ENCODE peak calls at places on chromosomes 13 and 19, in four cellular contexts. Q is ascending aorta, W is left lung, S is A549. E is an unnamed sample.

GRCh38 chr13:47945738-47946137 is 55.3 kb downstream of the SUCLA2 start:
- DNase-seq in W (no peak), S (no peak), Q (no peak), E (no peak)

GRCh38 chr19:7242601-7243258 is 51.5 kb downstream of the INSR start:
- DNase-seq in Q (peak; percentile 79), W (no peak), S (no peak), E (no peak)

GRCh38 chr13:45479661-45480060 is 14.9 kb downstream of the COG3 start:
- DNase-seq in Q (no peak), S (no peak), W (no peak), E (no peak)

GRCh38 chr13:40031031-40031430 is 375.6 kb downstream of the COG6 start:
- DNase-seq in W (no peak), Q (no peak), S (no peak), E (no peak)

GRCh38 chr19:58545286-58546068 is 1.6 kb downstream of the TRIM28 start:
- DNase-seq in S (no peak), W (no peak), Q (no peak), E (no peak)

GRCh38 chr19:2049741-2050348 is 1.2 kb downstream of the MKNK2 start:
- DNase-seq in W (peak; percentile 92), S (no peak), Q (peak; percentile 92), E (peak; percentile 54)

GRCh38 chr19:3708207-3708931 is at the start of gene TJP3:
- DNase-seq in W (peak; percentile 79), Q (no peak), S (no peak), E (no peak)

GRCh38 chr13:91216928-91217700 is 130.4 kb upstream of the MIR17HG start:
- DNase-seq in S (no peak), Q (no peak), W (no peak), E (no peak)

GRCh38 chr19:32971012-32971595 is 654 bp downstream of the CEP89 start:
- DNase-seq in W (no peak), Q (no peak), S (no peak), E (no peak)

GRCh38 chr13:106619688-106620555 is 52.0 kb upstream of the ARGLU1 start:
- DNase-seq in S (peak; percentile 15), W (no peak), Q (no peak), E (no peak)

GRCh38 chr19:10946964-10947657 is 13.7 kb upstream of the SMARCA4 start:
- DNase-seq in S (no peak), Q (no peak), W (no peak), E (no peak)

GRCh38 chr19:17107546-17108452 is 32.2 kb downstream of the MYO9B start:
- DNase-seq in Q (peak; percentile 99), W (peak; percentile 86), S (peak; percentile 95), E (no peak)

GRCh38 chr19:41311072-41311471 is 1.1 kb downstream of the CCDC97 start:
- DNase-seq in Q (no peak), W (peak; percentile 27), S (no peak), E (no peak)

GRCh38 chr13:105147481-105147880 is 1388.0 kb downstream of the EFNB2 start:
- DNase-seq in Q (no peak), W (no peak), S (no peak), E (no peak)

GRCh38 chr19:43362179-43362578 is 8.7 kb downstream of the CD177 start:
- DNase-seq in Q (no peak), S (no peak), W (no peak), E (no peak)

GRCh38 chr13:32159147-32159869 is 127.7 kb downstream of the FRY start:
- DNase-seq in Q (no peak), S (no peak), W (no peak), E (no peak)

GRCh38 chr19:32177686-32178085 is 167.7 kb upstream of the ZNF507 start:
- DNase-seq in W (no peak), S (no peak), Q (no peak), E (no peak)

GRCh38 chr13:110690516-110690915 is 15.4 kb downstream of the CARS2 start:
- DNase-seq in Q (peak; percentile 44), S (no peak), W (no peak), E (no peak)

GRCh38 chr13:98471895-98472294 is 105.0 kb downstream of the STK24 start:
- DNase-seq in S (no peak), W (peak; percentile 57), Q (no peak), E (no peak)

GRCh38 chr13:46553521-46553885 is 533 bp downstream of the LRCH1 start:
- DNase-seq in Q (peak; percentile 66), W (no peak), S (no peak), E (peak; percentile 7)

GRCh38 chr13:46554971-46555370 is 2.0 kb downstream of the LRCH1 start:
- DNase-seq in S (no peak), W (no peak), Q (no peak), E (no peak)

GRCh38 chr13:46552888-46553520 is at the start of gene LRCH1:
- DNase-seq in S (peak; percentile 66), W (peak; percentile 94), Q (peak; percentile 94), E (peak; percentile 78)

GRCh38 chr13:46555722-46556121 is 2.8 kb downstream of the LRCH1 start:
- DNase-seq in S (no peak), W (no peak), Q (no peak), E (no peak)

GRCh38 chr13:46553886-46554855 is 1.2 kb downstream of the LRCH1 start:
- DNase-seq in S (peak; percentile 49), Q (peak; percentile 86), W (peak; percentile 77), E (peak; percentile 64)
- TF ChIP-seq CTCF in S (no peak), Q (no peak), W (no peak), E (peak; percentile 23)

DNA sequence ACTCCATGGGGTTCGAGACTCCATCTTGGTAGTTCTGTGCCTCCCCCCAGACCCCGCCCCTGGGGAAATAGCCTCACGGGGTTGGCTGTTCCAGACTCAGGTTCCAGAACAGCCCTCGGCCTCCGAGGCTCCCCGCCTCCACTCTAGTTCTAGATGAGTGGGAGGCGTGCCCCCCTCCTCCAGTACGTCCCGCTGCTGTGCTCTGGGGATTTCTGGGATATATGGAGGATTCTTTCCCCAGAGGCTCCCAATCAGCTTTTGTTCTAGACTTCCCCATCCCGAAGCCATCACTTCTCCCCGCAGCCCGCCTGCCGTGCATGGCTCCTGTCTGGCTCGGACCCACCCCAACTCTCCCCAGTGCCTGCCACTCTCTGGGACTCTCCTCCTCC is 1.9 kb upstream of the CACNG7 start:
- DNase-seq in S (no peak), Q (no peak), W (no peak), E (no peak)
- TF ChIP-seq CTCF in S (no peak), Q (no peak), W (no peak), E (no peak)

DNA sequence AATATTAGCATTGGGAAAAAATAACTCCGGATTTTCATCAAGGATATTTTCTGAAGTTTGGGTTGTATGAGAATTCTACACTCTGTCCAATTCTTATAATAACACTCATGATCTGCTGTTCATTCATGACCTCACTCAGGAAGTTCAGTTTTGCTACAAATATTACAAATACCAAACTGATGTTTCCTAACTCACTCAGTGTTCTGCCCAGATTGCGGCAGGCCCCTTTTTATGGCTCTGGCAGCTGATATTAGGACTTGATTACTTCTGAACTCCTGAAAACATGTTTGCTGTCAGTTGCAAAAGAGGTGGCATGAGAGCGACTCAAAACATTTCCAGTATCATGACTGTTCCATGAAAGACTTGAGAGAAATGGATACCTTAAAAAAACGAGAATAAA is 188.0 kb downstream of the RGCC start:
- DNase-seq in S (no peak), W (no peak), Q (peak; percentile 89), E (no peak)
- TF ChIP-seq CTCF in S (no peak), W (no peak), Q (no peak), E (no peak)

GRCh38 chr19:49639401-49640112 is 386 bp downstream of the RRAS start:
- DNase-seq in W (peak; percentile 52), S (no peak), Q (no peak), E (no peak)

GRCh38 chr19:49643466-49643865 is 1.5 kb downstream of the SCAF1 start:
- DNase-seq in S (no peak), Q (no peak), W (no peak), E (no peak)

GRCh38 chr19:49642488-49643035 is 553 bp downstream of the SCAF1 start:
- DNase-seq in S (no peak), W (no peak), Q (no peak), E (no peak)

GRCh38 chr19:49640113-49640898 is at the start of gene RRAS:
- DNase-seq in Q (peak; percentile 100), W (peak; percentile 100), S (peak; percentile 99), E (peak; percentile 100)

DNA sequence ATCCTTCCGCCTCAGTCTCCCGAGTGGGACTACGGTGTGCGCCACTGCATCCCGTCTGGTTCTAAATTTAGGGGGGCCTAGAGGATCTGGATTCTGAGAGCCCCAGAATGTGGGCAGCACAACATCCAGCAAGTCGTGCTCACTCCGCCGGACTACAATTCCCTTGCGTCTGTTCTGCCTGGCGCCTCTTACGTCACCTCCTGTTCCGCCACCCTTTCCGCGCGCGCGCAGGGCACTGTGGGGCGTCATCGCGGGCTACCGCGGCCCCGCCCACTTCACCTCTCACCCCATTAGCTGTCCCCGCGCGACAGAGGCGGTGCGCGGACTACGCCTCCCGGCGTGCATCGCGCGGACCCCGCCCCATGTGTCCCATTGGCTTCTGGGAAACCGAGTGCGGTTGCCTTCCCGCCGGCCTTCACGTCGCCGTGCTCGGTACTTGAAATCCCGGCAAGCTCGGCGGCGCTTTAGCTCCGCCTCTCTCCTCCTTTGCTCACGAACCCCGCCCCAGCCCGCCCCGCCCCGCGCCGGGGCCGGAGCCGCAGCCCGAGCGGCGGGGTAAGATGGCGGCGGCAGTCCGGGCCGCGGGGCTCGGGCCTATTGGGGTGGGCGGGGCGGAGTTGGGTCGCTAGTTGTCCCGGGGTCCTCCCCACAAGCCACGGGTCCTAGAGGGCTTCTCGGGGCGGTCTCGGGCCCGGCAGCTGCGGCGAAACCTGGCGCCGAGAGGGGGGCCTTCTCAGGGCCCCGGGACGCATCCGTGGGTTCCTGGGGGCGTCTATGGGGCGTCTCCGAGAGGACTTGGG is at the start of gene SCAF1:
- DNase-seq in S (peak; percentile 98), Q (peak; percentile 100), W (peak; percentile 99), E (peak; percentile 99)
- TF ChIP-seq CTCF in S (no peak), Q (no peak), W (no peak), E (no peak)

GRCh38 chr13:19618925-19619324 is 14.5 kb upstream of the MPHOSPH8 start:
- DNase-seq in Q (no peak), S (no peak), W (no peak), E (no peak)
- TF ChIP-seq CTCF in Q (no peak), S (peak; percentile 22), W (peak; percentile 37), E (peak; percentile 29)

E was measured in CD4-positive, alpha-beta T cell.